ENCODE peak calls at places on chromosomes 3 and 15, in five cellular contexts. P, I, V, Z and C are unnamed samples.
A peak's percentile ranks its signal among the peaks of the same experiment; 100 is the strongest.

GRCh38 chr15:99703603-99704443 is 29.4 kb downstream of the LYSMD4 start:
- DNase-seq in P (no peak), Z (no peak), I (peak; percentile 62), V (no peak), C (peak; percentile 69)

GRCh38 chr15:47466357-47466756 is 250.9 kb upstream of the SEMA6D start:
- DNase-seq in V (no peak), I (no peak), Z (no peak), P (no peak), C (no peak)

GRCh38 chr15:52567886-52568568 is 803 bp downstream of the ARPP19 start:
- DNase-seq in I (peak; percentile 36), V (no peak), Z (no peak), P (no peak), C (no peak)

GRCh38 chr15:74216949-74217348 is 14.4 kb upstream of the STRA6 start:
- DNase-seq in Z (no peak), I (no peak), P (no peak), V (no peak), C (no peak)

GRCh38 chr3:46907271-46907670 is 29.8 kb downstream of the PTH1R start:
- DNase-seq in V (no peak), P (no peak), I (no peak), Z (no peak), C (no peak)

GRCh38 chr3:132416807-132417694 is at the start of gene DNAJC13:
- DNase-seq in P (peak; percentile 87), V (peak; percentile 67), I (peak; percentile 87), Z (peak; percentile 91), C (peak; percentile 87)

GRCh38 chr15:27172821-27173220 is 201.8 kb downstream of the GABRG3 start:
- DNase-seq in I (no peak), V (no peak), Z (no peak), P (no peak), C (no peak)

GRCh38 chr3:132659000-132659369 is 624 bp downstream of the ACAD11 start:
- DNase-seq in P (no peak), V (no peak), Z (no peak), I (no peak), C (peak; percentile 49)

GRCh38 chr3:41598329-41598728 is 363.6 kb downstream of the ULK4 start:
- DNase-seq in P (no peak), V (no peak), Z (no peak), I (no peak), C (no peak)

GRCh38 chr3:115092220-115092791 is 54.8 kb downstream of the ZBTB20 start:
- DNase-seq in P (peak; percentile 16), V (peak; percentile 26), I (peak; percentile 34), Z (no peak), C (peak; percentile 52)

GRCh38 chr3:108566599-108566998 is 22.6 kb downstream of the CIP2A start:
- DNase-seq in V (no peak), P (no peak), Z (no peak), I (no peak), C (no peak)

GRCh38 chr3:108569336-108569735 is 19.9 kb downstream of the CIP2A start:
- DNase-seq in Z (no peak), V (no peak), I (no peak), P (no peak), C (no peak)

GRCh38 chr3:108562565-108562964 is 26.7 kb downstream of the CIP2A start:
- DNase-seq in P (no peak), V (no peak), I (no peak), Z (no peak), C (no peak)

GRCh38 chr3:108565506-108565905 is 23.7 kb downstream of the CIP2A start:
- DNase-seq in V (no peak), P (no peak), I (no peak), Z (no peak), C (no peak)

GRCh38 chr3:108564564-108564963 is 24.7 kb downstream of the CIP2A start:
- DNase-seq in Z (no peak), P (no peak), V (no peak), I (no peak), C (no peak)
- TF ChIP-seq SUZ12 in Z (no peak), P (no peak), V (no peak), I (no peak), C (no peak)

DNA sequence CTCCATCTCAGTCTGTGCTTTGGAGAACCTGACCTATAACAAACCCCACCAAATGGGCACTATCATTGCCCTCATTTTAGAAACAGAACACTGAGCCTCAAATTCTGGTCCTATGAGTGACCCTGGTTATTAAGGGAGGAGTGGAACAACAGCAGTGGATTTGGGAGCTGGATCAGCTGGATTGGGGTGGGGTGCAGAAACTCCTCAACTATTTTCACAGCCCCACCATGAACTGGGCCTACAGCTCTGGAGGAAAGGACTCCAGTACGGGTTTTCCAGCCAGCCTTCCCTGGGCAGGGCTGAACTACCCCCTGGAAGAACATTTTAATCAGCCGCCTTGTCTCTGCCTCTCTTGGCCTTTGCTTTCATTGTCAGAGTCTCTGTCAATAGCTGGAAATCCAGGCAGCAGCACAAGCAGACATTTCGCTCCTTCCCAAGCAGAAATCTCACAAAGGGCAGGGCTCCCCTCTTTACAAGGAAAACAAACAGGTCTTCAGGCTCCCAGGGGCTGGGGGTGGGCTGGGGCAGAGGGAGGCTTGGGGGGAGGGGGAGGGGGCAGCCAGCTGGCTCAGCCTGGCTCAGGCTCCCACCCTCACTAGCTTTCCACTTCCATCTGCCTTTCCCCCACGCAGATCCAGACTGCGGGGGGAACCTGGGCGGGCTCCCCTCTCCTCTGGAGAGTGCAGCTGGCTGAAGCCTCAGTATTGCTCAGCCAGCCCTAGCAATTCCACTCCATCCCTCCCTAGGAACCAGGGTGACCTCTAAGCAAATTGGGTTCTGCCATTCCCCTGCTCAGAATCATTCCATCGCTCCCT is 13.7 kb upstream of the TLE3 start:
- DNase-seq in Z (peak; percentile 86), I (no peak), P (peak; percentile 89), V (no peak), C (peak; percentile 79)
- TF ChIP-seq SUZ12 in Z (no peak), I (no peak), P (no peak), V (no peak), C (no peak)

DNA sequence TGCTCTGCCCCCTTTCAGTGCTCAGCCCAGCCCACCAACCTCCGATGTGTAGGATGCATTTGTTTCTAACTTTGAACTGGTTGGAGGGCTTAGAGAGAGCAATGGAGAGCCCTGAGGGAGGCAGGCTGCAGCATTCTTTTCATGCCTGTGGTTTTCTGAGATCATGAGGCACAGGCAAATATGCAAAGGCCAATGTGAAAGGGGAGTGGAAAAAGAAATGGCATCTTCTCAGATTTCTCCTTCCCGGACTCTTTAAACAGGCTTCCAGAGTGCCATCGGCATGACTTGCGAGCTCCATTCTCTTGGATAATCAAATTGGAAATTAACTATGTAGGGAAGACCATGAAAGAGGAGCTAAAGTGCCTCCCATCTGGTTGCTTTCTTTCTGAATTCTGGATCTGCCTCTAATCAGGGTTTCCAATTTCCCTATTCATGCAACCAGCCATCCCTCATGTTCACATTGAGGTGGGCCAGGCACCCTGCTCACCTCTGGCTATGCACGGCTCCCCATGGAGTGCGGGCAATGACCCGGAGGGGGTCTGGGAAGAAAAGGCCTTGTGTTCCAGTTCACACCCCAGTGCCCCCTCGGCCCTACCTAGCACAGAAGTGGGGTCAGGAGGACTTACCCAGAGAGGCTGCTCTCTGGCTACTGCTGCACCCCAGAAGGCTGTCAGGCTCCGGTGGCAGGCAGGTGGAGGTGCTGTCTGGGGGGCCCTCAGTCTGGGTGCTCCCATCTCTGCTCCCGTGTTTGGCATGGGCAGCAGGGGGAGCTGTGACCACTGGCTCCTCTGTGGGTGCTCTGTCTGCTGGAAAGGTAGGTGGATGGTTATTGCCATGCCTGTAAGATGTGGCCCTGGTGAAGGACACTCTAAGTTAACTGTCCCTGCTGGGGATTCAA is 16.1 kb downstream of the AMOTL2 start:
- DNase-seq in I (peak; percentile 87), P (peak; percentile 93), V (no peak), Z (no peak), C (no peak)
- TF ChIP-seq SUZ12 in I (no peak), P (no peak), V (no peak), Z (no peak), C (no peak)

GRCh38 chr3:102123590-102124190 is 274.4 kb downstream of the NFKBIZ start:
- DNase-seq in P (no peak), Z (no peak), V (no peak), I (no peak), C (no peak)

GRCh38 chr3:102125197-102125993 is 276.1 kb downstream of the NFKBIZ start:
- DNase-seq in V (no peak), P (no peak), I (no peak), Z (no peak), C (no peak)

GRCh38 chr3:102122527-102122926 is 273.2 kb downstream of the NFKBIZ start:
- DNase-seq in V (no peak), Z (no peak), P (no peak), I (no peak), C (no peak)

GRCh38 chr3:102125994-102126368 is 276.7 kb downstream of the NFKBIZ start:
- DNase-seq in P (no peak), Z (no peak), I (no peak), V (no peak), C (no peak)

GRCh38 chr3:102124301-102125158 is 275.2 kb downstream of the NFKBIZ start:
- DNase-seq in I (no peak), Z (no peak), P (no peak), V (no peak), C (no peak)
- TF ChIP-seq SUZ12 in I (no peak), Z (no peak), P (no peak), V (no peak), C (no peak)

DNA sequence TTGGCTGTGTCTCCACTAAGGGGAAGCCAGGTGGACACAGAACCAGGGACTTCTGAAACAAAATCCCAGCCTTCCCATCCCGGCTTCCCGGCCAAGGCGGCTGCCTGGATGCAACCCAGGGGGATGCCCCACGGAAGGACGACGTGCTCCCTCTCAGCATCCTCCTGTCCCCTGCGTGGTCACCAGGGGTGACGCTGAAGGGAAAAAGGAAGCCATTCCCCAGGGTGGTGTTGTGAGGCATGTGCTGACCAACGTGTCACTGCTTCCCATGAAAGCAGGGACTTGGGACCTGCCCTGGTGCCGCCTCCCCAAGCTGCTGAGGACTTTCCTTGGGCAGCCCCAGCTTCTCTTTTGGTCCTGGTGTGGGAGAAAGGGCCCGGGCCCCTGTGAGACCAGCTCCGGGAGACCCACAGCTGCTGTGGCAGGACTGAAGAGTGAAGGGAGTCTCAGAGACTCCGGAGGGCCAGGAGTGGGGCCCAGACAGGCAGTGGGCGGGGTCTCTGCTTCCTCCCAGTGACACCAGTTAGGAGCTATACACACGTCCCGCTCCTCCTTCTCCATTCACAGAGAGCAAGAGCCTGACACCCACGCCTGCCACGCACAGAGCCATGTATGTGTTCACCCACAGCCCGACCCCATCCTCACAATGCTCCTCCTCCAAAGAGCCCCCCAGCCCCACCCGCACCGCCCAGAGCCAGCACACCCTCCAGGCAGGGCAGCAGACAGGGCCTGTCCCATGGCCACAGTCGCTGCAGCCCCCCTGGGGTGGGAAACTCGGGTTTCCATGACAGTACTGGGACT is 139.1 kb downstream of the NUP210 start:
- DNase-seq in V (no peak), I (no peak), Z (no peak), P (no peak), C (no peak)
- TF ChIP-seq SUZ12 in V (no peak), I (no peak), Z (no peak), P (no peak), C (no peak)

DNA sequence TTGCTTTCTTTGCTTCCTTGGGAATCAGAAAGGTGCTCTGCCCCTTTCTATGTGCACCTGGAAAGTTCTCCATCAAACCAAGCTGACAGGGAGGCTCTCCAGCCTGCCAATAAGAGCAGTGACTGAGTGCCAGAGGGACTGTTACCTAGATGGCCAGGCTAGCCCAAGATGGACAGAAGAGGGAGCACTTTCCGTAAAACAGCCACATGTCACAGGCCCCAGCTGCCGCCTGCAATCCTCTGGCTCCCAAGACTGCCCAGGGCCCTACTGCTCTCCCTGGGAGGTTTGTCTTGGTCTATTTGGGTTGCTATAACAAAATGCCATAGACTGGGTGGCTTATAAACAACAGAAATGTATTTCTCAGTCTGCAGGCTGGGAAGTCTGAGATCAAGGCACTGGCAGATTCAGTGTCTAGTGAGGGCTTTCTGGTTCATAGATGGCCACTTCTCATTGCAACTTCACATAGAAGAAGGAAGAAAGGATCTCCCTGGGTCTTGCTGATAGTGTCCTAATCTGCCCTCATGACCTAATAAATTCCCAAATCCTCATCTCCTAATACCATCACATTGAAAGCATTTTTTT is 72.3 kb downstream of the TAMM41 start:
- DNase-seq in V (no peak), Z (peak; percentile 71), I (peak; percentile 52), P (peak; percentile 66), C (peak; percentile 76)
- TF ChIP-seq SUZ12 in V (no peak), Z (no peak), I (no peak), P (no peak), C (no peak)